ENCODE peak calls at places on chromosome 12, in ten cellular contexts. Q is activated CD8-positive, alpha-beta memory T cell treated with anti-CD3 and anti-CD28 coated beads, Interleukin-2, amount 50 U/mL, for 4 hours; N is Ammon's horn; X is body of pancreas; K is progenitor cell of endocrine pancreas; M is RWPE2; E is choroid plexus epithelial cell; J is stimulated activated CD4-positive, alpha-beta T cell treated with anti-CD3 and anti-CD28 coated beads, Interleukin-2, amount 100 ng/mL, for 48 hours; W is heart left ventricle; R is NCI-H1694 treated with DMSO at 0.1 percent for 48 hours. B is an unnamed sample.

GRCh38 chr12:1878214-1878613 is 40.2 kb downstream of the CACNA2D4 start:
- DNase-seq in Q (no peak), N (peak; percentile 1), X (no peak), K (no peak), M (no peak), E (no peak), J (no peak), W (no peak), R (no peak), B (no peak)

GRCh38 chr12:115950959-115951358 is 326.5 kb downstream of the MED13L start:
- DNase-seq in Q (no peak), N (no peak), X (no peak), K (no peak), M (no peak), E (no peak), J (no peak), W (no peak), R (no peak), B (no peak)

GRCh38 chr12:59005195-59005961 is 85.1 kb upstream of the LRIG3 start:
- DNase-seq in Q (no peak), N (no peak), X (no peak), K (no peak), M (no peak), E (peak; percentile 41), J (no peak), W (no peak), R (no peak), B (no peak)

GRCh38 chr12:39937119-39937518 is 168.8 kb downstream of the SLC2A13 start:
- DNase-seq in Q (no peak), N (no peak), X (no peak), K (no peak), M (no peak), E (no peak), J (no peak), W (no peak), R (no peak), B (no peak)

GRCh38 chr12:130787445-130788410 is 51.3 kb downstream of the STX2 start:
- DNase-seq in Q (no peak), N (no peak), X (no peak), K (no peak), M (no peak), E (peak; percentile 79), J (no peak), W (no peak), R (no peak), B (no peak)

GRCh38 chr12:91140660-91141045 is 29.4 kb upstream of the LUM start:
- DNase-seq in Q (no peak), N (no peak), X (no peak), K (no peak), M (no peak), E (peak; percentile 63), J (no peak), W (peak; percentile 33), R (no peak), B (no peak)

GRCh38 chr12:54294152-54294913 is 6.5 kb downstream of the NFE2 start:
- DNase-seq in Q (peak; percentile 58), N (peak; percentile 77), X (peak; percentile 64), K (peak; percentile 33), M (no peak), E (peak; percentile 37), J (peak; percentile 65), W (peak; percentile 35), R (no peak), B (peak; percentile 62)

GRCh38 chr12:119693006-119693405 is 25.1 kb downstream of the PRKAB1 start:
- DNase-seq in Q (no peak), N (no peak), X (peak; percentile 90), K (no peak), M (no peak), E (no peak), J (no peak), W (peak; percentile 60), R (no peak), B (no peak)

GRCh38 chr12:46491548-46491947 is 119.0 kb upstream of the SLC38A2 start:
- DNase-seq in Q (no peak), N (no peak), X (no peak), K (no peak), M (no peak), E (no peak), J (no peak), W (no peak), R (no peak), B (no peak)

GRCh38 chr12:17928708-17929366 is 161.2 kb downstream of the RERGL start:
- DNase-seq in Q (no peak), N (peak; percentile 31), X (no peak), K (no peak), M (no peak), E (peak; percentile 84), J (no peak), W (no peak), R (no peak), B (no peak)

GRCh38 chr12:99983721-99984258 is 946 bp downstream of the ANKS1B start:
- DNase-seq in Q (no peak), N (peak; percentile 23), X (peak; percentile 3), K (no peak), M (no peak), E (peak; percentile 11), J (no peak), W (no peak), R (peak; percentile 21), B (no peak)

GRCh38 chr12:57756406-57757341 is 1.8 kb downstream of the MARCHF9 start:
- DNase-seq in Q (peak; percentile 72), N (no peak), X (no peak), K (no peak), M (no peak), E (peak; percentile 41), J (peak; percentile 74), W (no peak), R (no peak), B (no peak)

GRCh38 chr12:66678640-66679268 is at the start of gene GRIP1:
- DNase-seq in Q (no peak), N (peak; percentile 55), X (no peak), K (no peak), M (no peak), E (no peak), J (no peak), W (no peak), R (peak; percentile 31), B (no peak)

GRCh38 chr12:91138337-91138905 is 27.1 kb upstream of the LUM start:
- DNase-seq in Q (no peak), N (no peak), X (no peak), K (no peak), M (no peak), E (peak; percentile 26), J (no peak), W (no peak), R (no peak), B (no peak)

B was measured in chondrocyte.